ENCODE peak calls at places on chromosomes 1 and 21, in six cellular contexts. One of them, this sample, is unnamed.

GRCh38 chr1:76949503-76949902 is 82.2 kb downstream of the ST6GALNAC5 start:
- DNase-seq in choroid plexus epithelial cell: no peak
- DNase-seq in neural progenitor cell: no peak
- DNase-seq in fibroblast of lung: peak; percentile 12
- DNase-seq in neural crest cell: no peak
- DNase-seq in type B pancreatic cell: no peak
- DNase-seq in this sample: peak; percentile 18

GRCh38 chr1:25907473-25908058 is 1.3 kb upstream of the STMN1 start:
- DNase-seq in choroid plexus epithelial cell: no peak
- DNase-seq in neural progenitor cell: no peak
- DNase-seq in fibroblast of lung: no peak
- DNase-seq in neural crest cell: no peak
- DNase-seq in type B pancreatic cell: no peak
- DNase-seq in this sample: no peak

GRCh38 chr1:147664206-147664605 is 6.1 kb downstream of the ACP6 start:
- DNase-seq in choroid plexus epithelial cell: peak; percentile 59
- DNase-seq in neural progenitor cell: no peak
- DNase-seq in fibroblast of lung: peak; percentile 42
- DNase-seq in neural crest cell: no peak
- DNase-seq in type B pancreatic cell: no peak
- DNase-seq in this sample: no peak

GRCh38 chr1:41319803-41320711 is 41.2 kb upstream of the FOXO6 start:
- DNase-seq in choroid plexus epithelial cell: no peak
- DNase-seq in neural progenitor cell: no peak
- DNase-seq in fibroblast of lung: no peak
- DNase-seq in neural crest cell: no peak
- DNase-seq in type B pancreatic cell: no peak
- DNase-seq in this sample: no peak

GRCh38 chr1:110235181-110235838 is 25.2 kb downstream of the KCNC4 start:
- DNase-seq in choroid plexus epithelial cell: no peak
- DNase-seq in neural progenitor cell: peak; percentile 18
- DNase-seq in fibroblast of lung: no peak
- DNase-seq in neural crest cell: no peak
- DNase-seq in type B pancreatic cell: no peak
- DNase-seq in this sample: no peak

GRCh38 chr1:180270767-180271639 is 40.9 kb downstream of the LHX4 start:
- DNase-seq in choroid plexus epithelial cell: peak; percentile 78
- DNase-seq in neural progenitor cell: peak; percentile 30
- DNase-seq in fibroblast of lung: peak; percentile 68
- DNase-seq in neural crest cell: no peak
- DNase-seq in type B pancreatic cell: no peak
- DNase-seq in this sample: no peak

GRCh38 chr1:110087812-110088738 is 17.6 kb upstream of the ALX3 start:
- DNase-seq in choroid plexus epithelial cell: peak; percentile 79
- DNase-seq in neural progenitor cell: peak; percentile 68
- DNase-seq in fibroblast of lung: peak; percentile 53
- DNase-seq in neural crest cell: peak; percentile 62
- DNase-seq in type B pancreatic cell: no peak
- DNase-seq in this sample: peak; percentile 70

GRCh38 chr21:34807146-34807880 is 138.5 kb downstream of the CLIC6 start:
- DNase-seq in choroid plexus epithelial cell: peak; percentile 99
- DNase-seq in neural progenitor cell: no peak
- DNase-seq in fibroblast of lung: peak; percentile 94
- DNase-seq in neural crest cell: no peak
- DNase-seq in type B pancreatic cell: no peak
- DNase-seq in this sample: peak; percentile 98

GRCh38 chr1:206713070-206713469 is 28.4 kb downstream of the MAPKAPK2 start:
- DNase-seq in choroid plexus epithelial cell: no peak
- DNase-seq in neural progenitor cell: no peak
- DNase-seq in fibroblast of lung: no peak
- DNase-seq in neural crest cell: no peak
- DNase-seq in type B pancreatic cell: no peak
- DNase-seq in this sample: no peak

GRCh38 chr1:210597555-210598134 is 268.9 kb downstream of the HHAT start:
- DNase-seq in choroid plexus epithelial cell: peak; percentile 63
- DNase-seq in neural progenitor cell: no peak
- DNase-seq in fibroblast of lung: peak; percentile 90
- DNase-seq in neural crest cell: no peak
- DNase-seq in type B pancreatic cell: no peak
- DNase-seq in this sample: peak; percentile 94

GRCh38 chr1:228366062-228366850 is 40.4 kb downstream of the TRIM11 start:
- DNase-seq in choroid plexus epithelial cell: no peak
- DNase-seq in neural progenitor cell: no peak
- DNase-seq in fibroblast of lung: no peak
- DNase-seq in neural crest cell: no peak
- DNase-seq in type B pancreatic cell: no peak
- DNase-seq in this sample: no peak

GRCh38 chr1:110260194-110260593 is 50.1 kb downstream of the KCNC4 start:
- DNase-seq in choroid plexus epithelial cell: no peak
- DNase-seq in neural progenitor cell: no peak
- DNase-seq in fibroblast of lung: no peak
- DNase-seq in neural crest cell: no peak
- DNase-seq in type B pancreatic cell: no peak
- DNase-seq in this sample: no peak

GRCh38 chr1:119712342-119713038 is 756 bp downstream of the PHGDH start:
- DNase-seq in choroid plexus epithelial cell: peak; percentile 93
- DNase-seq in neural progenitor cell: peak; percentile 89
- DNase-seq in fibroblast of lung: peak; percentile 94
- DNase-seq in neural crest cell: peak; percentile 65
- DNase-seq in type B pancreatic cell: peak; percentile 81
- DNase-seq in this sample: peak; percentile 88

GRCh38 chr1:51548986-51549619 is 30.0 kb upstream of the EPS15 start:
- DNase-seq in choroid plexus epithelial cell: peak; percentile 50
- DNase-seq in neural progenitor cell: no peak
- DNase-seq in fibroblast of lung: no peak
- DNase-seq in neural crest cell: no peak
- DNase-seq in type B pancreatic cell: no peak
- DNase-seq in this sample: no peak

GRCh38 chr1:240101306-240101705 is 9.6 kb downstream of the FMN2 start:
- DNase-seq in choroid plexus epithelial cell: no peak
- DNase-seq in neural progenitor cell: no peak
- DNase-seq in fibroblast of lung: no peak
- DNase-seq in neural crest cell: no peak
- DNase-seq in type B pancreatic cell: no peak
- DNase-seq in this sample: no peak

GRCh38 chr1:245074898-245075297 is 79.9 kb upstream of the KIF26B start:
- DNase-seq in choroid plexus epithelial cell: no peak
- DNase-seq in neural progenitor cell: no peak
- DNase-seq in fibroblast of lung: no peak
- DNase-seq in neural crest cell: no peak
- DNase-seq in type B pancreatic cell: no peak
- DNase-seq in this sample: no peak

GRCh38 chr1:245084551-245084950 is 70.2 kb upstream of the KIF26B start:
- DNase-seq in choroid plexus epithelial cell: no peak
- DNase-seq in neural progenitor cell: no peak
- DNase-seq in fibroblast of lung: peak; percentile 10
- DNase-seq in neural crest cell: no peak
- DNase-seq in type B pancreatic cell: no peak
- DNase-seq in this sample: no peak

GRCh38 chr1:245074232-245074747 is 80.5 kb upstream of the KIF26B start:
- DNase-seq in choroid plexus epithelial cell: peak; percentile 70
- DNase-seq in neural progenitor cell: peak; percentile 69
- DNase-seq in fibroblast of lung: peak; percentile 33
- DNase-seq in neural crest cell: no peak
- DNase-seq in type B pancreatic cell: no peak
- DNase-seq in this sample: peak; percentile 49

DNA sequence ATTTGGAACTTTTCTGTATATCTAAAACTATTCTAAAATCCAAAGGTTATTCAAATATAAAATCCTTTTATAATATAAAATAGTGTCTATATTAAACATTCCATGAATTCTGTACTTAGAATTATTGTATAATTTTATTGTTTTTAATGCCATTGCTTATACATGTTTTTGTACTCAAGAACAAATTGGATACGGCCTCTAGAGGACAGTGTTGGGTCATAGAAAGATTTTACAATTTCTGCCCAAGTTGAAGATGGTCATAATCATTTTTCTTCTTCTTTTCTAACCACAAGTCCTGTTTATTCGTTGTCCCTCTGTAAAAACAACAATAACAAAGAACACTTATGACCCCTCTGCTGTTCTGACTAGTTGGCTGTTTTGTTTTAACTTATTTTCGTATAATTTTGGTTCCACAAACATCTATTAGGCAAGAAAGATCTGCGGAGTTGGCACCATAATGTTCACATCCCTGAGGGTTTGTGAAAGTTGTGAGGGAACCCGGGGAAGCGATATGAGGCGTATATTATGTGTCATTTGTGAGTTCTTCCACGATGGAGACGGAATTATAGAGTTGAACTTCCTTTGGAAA is 75.7 kb upstream of the KIF26B start:
- DNase-seq in choroid plexus epithelial cell: peak; percentile 88
- DNase-seq in neural progenitor cell: peak; percentile 18
- DNase-seq in fibroblast of lung: peak; percentile 83
- DNase-seq in neural crest cell: no peak
- DNase-seq in type B pancreatic cell: no peak
- DNase-seq in this sample: peak; percentile 73
- TF ChIP-seq CTCF in choroid plexus epithelial cell: peak; percentile 77
- TF ChIP-seq CTCF in neural progenitor cell: peak; percentile 66
- TF ChIP-seq CTCF in fibroblast of lung: peak; percentile 64
- TF ChIP-seq CTCF in neural crest cell: peak; percentile 77
- TF ChIP-seq CTCF in type B pancreatic cell: peak; percentile 77
- TF ChIP-seq CTCF in this sample: peak; percentile 97

DNA sequence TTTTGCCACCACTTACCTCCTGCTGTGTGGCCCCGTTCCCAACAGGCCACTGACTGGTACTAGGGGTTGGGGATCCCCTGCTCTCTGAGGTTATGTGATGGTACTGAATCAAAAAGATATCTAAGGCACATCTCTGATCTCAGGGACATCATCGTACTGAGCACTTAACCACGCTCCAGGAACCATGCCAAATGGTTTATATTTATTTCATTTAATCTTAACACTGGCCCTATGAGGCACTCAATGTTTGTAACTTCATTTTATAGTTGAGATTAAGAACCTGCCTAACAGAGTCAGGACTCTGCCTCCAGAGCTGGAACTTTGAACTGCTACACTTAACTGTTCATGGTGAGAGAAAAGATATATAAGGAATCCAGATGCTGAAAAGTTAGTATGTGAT is 98.0 kb upstream of the HP1BP3 start:
- DNase-seq in choroid plexus epithelial cell: peak; percentile 70
- DNase-seq in neural progenitor cell: peak; percentile 3
- DNase-seq in fibroblast of lung: peak; percentile 74
- DNase-seq in neural crest cell: no peak
- DNase-seq in type B pancreatic cell: no peak
- DNase-seq in this sample: peak; percentile 2
- TF ChIP-seq CTCF in choroid plexus epithelial cell: no peak
- TF ChIP-seq CTCF in neural progenitor cell: no peak
- TF ChIP-seq CTCF in fibroblast of lung: no peak
- TF ChIP-seq CTCF in neural crest cell: no peak
- TF ChIP-seq CTCF in type B pancreatic cell: no peak
- TF ChIP-seq CTCF in this sample: no peak

GRCh38 chr1:201637282-201638076 is 98.6 kb downstream of the NAV1 start:
- DNase-seq in choroid plexus epithelial cell: peak; percentile 67
- DNase-seq in neural progenitor cell: no peak
- DNase-seq in fibroblast of lung: peak; percentile 89
- DNase-seq in neural crest cell: no peak
- DNase-seq in type B pancreatic cell: no peak
- DNase-seq in this sample: no peak

GRCh38 chr1:201633811-201634210 is 94.9 kb downstream of the NAV1 start:
- DNase-seq in choroid plexus epithelial cell: peak; percentile 47
- DNase-seq in neural progenitor cell: peak; percentile 35
- DNase-seq in fibroblast of lung: peak; percentile 17
- DNase-seq in neural crest cell: no peak
- DNase-seq in type B pancreatic cell: no peak
- DNase-seq in this sample: no peak

GRCh38 chr1:201636065-201636464 is 97.1 kb downstream of the NAV1 start:
- DNase-seq in choroid plexus epithelial cell: no peak
- DNase-seq in neural progenitor cell: peak; percentile 84
- DNase-seq in fibroblast of lung: no peak
- DNase-seq in neural crest cell: no peak
- DNase-seq in type B pancreatic cell: no peak
- DNase-seq in this sample: no peak

GRCh38 chr1:201634261-201634660 is 95.3 kb downstream of the NAV1 start:
- DNase-seq in choroid plexus epithelial cell: no peak
- DNase-seq in neural progenitor cell: no peak
- DNase-seq in fibroblast of lung: peak; percentile 74
- DNase-seq in neural crest cell: no peak
- DNase-seq in type B pancreatic cell: no peak
- DNase-seq in this sample: peak; percentile 30

GRCh38 chr1:201636581-201636980 is 97.7 kb downstream of the NAV1 start:
- DNase-seq in choroid plexus epithelial cell: peak; percentile 64
- DNase-seq in neural progenitor cell: no peak
- DNase-seq in fibroblast of lung: peak; percentile 92
- DNase-seq in neural crest cell: no peak
- DNase-seq in type B pancreatic cell: no peak
- DNase-seq in this sample: no peak
- TF ChIP-seq CTCF in choroid plexus epithelial cell: no peak
- TF ChIP-seq CTCF in neural progenitor cell: no peak
- TF ChIP-seq CTCF in fibroblast of lung: no peak
- TF ChIP-seq CTCF in neural crest cell: no peak
- TF ChIP-seq CTCF in type B pancreatic cell: no peak
- TF ChIP-seq CTCF in this sample: no peak

GRCh38 chr1:43286533-43286932 is 1.2 kb upstream of the C1orf210 start:
- DNase-seq in choroid plexus epithelial cell: no peak
- DNase-seq in neural progenitor cell: no peak
- DNase-seq in fibroblast of lung: no peak
- DNase-seq in neural crest cell: no peak
- DNase-seq in type B pancreatic cell: no peak
- DNase-seq in this sample: no peak

GRCh38 chr1:43284711-43285110 is 670 bp downstream of the C1orf210 start:
- DNase-seq in choroid plexus epithelial cell: no peak
- DNase-seq in neural progenitor cell: no peak
- DNase-seq in fibroblast of lung: no peak
- DNase-seq in neural crest cell: no peak
- DNase-seq in type B pancreatic cell: no peak
- DNase-seq in this sample: no peak

GRCh38 chr1:43286115-43286514 is 734 bp upstream of the C1orf210 start:
- DNase-seq in choroid plexus epithelial cell: no peak
- DNase-seq in neural progenitor cell: no peak
- DNase-seq in fibroblast of lung: no peak
- DNase-seq in neural crest cell: no peak
- DNase-seq in type B pancreatic cell: no peak
- DNase-seq in this sample: no peak

GRCh38 chr1:43284065-43284464 is 1.3 kb downstream of the C1orf210 start:
- DNase-seq in choroid plexus epithelial cell: no peak
- DNase-seq in neural progenitor cell: no peak
- DNase-seq in fibroblast of lung: no peak
- DNase-seq in neural crest cell: no peak
- DNase-seq in type B pancreatic cell: no peak
- DNase-seq in this sample: no peak

DNA sequence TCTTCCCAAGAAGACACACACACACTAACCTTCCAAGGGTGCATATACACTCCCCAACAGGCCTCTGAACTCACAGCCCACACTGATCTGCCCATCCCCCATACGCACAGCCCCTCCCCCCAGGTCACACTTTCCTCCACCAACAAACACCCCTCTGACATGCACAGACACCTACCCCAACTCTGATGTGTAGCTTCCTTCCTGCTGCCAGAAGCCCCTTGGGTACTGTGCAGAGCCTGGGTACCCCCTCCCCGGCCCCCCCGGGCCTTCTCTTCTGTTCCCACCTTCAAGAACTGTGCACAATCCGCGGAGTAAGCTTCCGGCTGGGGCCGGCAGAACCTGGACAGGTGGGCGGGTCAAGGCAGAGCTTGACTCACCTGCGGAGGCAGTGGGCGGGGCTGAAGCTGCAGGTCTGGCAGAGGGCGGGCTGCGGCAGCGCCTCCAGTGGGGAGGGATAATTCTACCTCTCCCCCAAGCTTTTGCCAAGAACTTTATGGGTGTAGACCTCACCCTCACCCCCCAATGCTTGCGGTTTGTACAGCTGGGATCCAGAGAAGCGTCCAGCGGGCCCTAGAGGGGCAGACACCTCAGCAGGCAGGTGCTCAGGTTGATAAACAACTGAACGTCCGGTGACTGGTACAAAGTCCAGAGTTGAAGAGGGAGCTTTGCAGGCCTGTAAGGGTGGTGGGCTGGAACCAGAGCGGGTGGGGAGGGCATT is at the start of gene C1orf210:
- DNase-seq in choroid plexus epithelial cell: no peak
- DNase-seq in neural progenitor cell: peak; percentile 34
- DNase-seq in fibroblast of lung: no peak
- DNase-seq in neural crest cell: no peak
- DNase-seq in type B pancreatic cell: no peak
- DNase-seq in this sample: peak; percentile 81
- TF ChIP-seq CTCF in choroid plexus epithelial cell: peak; percentile 19
- TF ChIP-seq CTCF in neural progenitor cell: peak; percentile 27
- TF ChIP-seq CTCF in fibroblast of lung: no peak
- TF ChIP-seq CTCF in neural crest cell: no peak
- TF ChIP-seq CTCF in type B pancreatic cell: no peak
- TF ChIP-seq CTCF in this sample: peak; percentile 33